ENCODE peak calls at places on chromosomes 13 and 19, in five cellular contexts. H, S, E, B and U are unnamed samples.

GRCh38 chr19:33302974-33303790 is 848 bp upstream of the CEBPA start:
- DNase-seq in H (peak), S (no peak), E (peak), B (peak), U (no peak)

GRCh38 chr19:56066152-56067023 is 54.7 kb downstream of the ZNF787 start:
- DNase-seq in H (peak), S (peak), E (peak), B (peak), U (peak)

GRCh38 chr19:15476334-15476733 is 3.0 kb downstream of the PGLYRP2 start:
- DNase-seq in H (no peak), S (no peak), E (no peak), B (no peak), U (no peak)

GRCh38 chr13:30364876-30365275 is 57.4 kb upstream of the UBE2L5 start:
- DNase-seq in H (peak), S (no peak), E (no peak), B (no peak), U (no peak)

GRCh38 chr13:20814224-20814910 is 40.6 kb upstream of the EEF1AKMT1 start:
- DNase-seq in H (no peak), S (no peak), E (peak), B (peak), U (no peak)

GRCh38 chr13:31922724-31923123 is 108.8 kb upstream of the FRY start:
- DNase-seq in H (no peak), S (no peak), E (no peak), B (no peak), U (no peak)

GRCh38 chr19:8609210-8610040 is 1.1 kb downstream of the ADAMTS10 start:
- DNase-seq in H (peak), S (peak), E (peak), B (peak), U (no peak)

GRCh38 chr19:33133438-33134031 is 1.6 kb downstream of the WDR88 start:
- DNase-seq in H (peak), S (no peak), E (peak), B (peak), U (no peak)

GRCh38 chr13:22960827-22961226 is 220.0 kb upstream of the SGCG start:
- DNase-seq in H (no peak), S (no peak), E (no peak), B (no peak), U (no peak)

GRCh38 chr13:114070098-114070799 is 62.2 kb downstream of the RASA3 start:
- DNase-seq in H (no peak), S (no peak), E (no peak), B (no peak), U (no peak)

GRCh38 chr19:55550321-55550650 is 4.9 kb upstream of the SBK3 start:
- DNase-seq in H (peak), S (no peak), E (no peak), B (no peak), U (no peak)

GRCh38 chr19:32917612-32917996 is 48.0 kb upstream of the SLC7A9 start:
- DNase-seq in H (peak), S (no peak), E (no peak), B (no peak), U (no peak)

GRCh38 chr19:28609944-28610343 is 603.0 kb downstream of the UQCRFS1 start:
- DNase-seq in H (no peak), S (no peak), E (no peak), B (no peak), U (no peak)

GRCh38 chr19:34480971-34481821 is at the start of gene WTIP:
- DNase-seq in H (peak), S (peak), E (peak), B (peak), U (no peak)

GRCh38 chr13:113837554-113838355 is 26.1 kb downstream of the GAS6 start:
- DNase-seq in H (no peak), S (peak), E (peak), B (peak), U (no peak)

GRCh38 chr19:805600-806550 is 8.6 kb downstream of the PTBP1 start:
- DNase-seq in H (peak), S (no peak), E (no peak), B (peak), U (no peak)

GRCh38 chr13:101155920-101156319 is 260.4 kb downstream of the NALCN start:
- DNase-seq in H (peak), S (no peak), E (no peak), B (no peak), U (no peak)

GRCh38 chr13:105579821-105580707 is 955.4 kb downstream of the EFNB2 start:
- DNase-seq in H (no peak), S (no peak), E (no peak), B (no peak), U (no peak)

GRCh38 chr13:99984463-99985242 is 3.1 kb downstream of the ZIC2 start:
- DNase-seq in H (peak), S (no peak), E (peak), B (peak), U (no peak)

GRCh38 chr13:44026194-44026593 is 146.5 kb downstream of the LACC1 start:
- DNase-seq in H (peak), S (no peak), E (no peak), B (no peak), U (no peak)

GRCh38 chr13:42788601-42789000 is 7.2 kb downstream of the FAM216B start:
- DNase-seq in H (no peak), S (no peak), E (no peak), B (no peak), U (no peak)

GRCh38 chr19:56748443-56748842 is 76.9 kb upstream of the ZNF835 start:
- DNase-seq in H (peak), S (no peak), E (peak), B (peak), U (no peak)

GRCh38 chr19:21484631-21485030 is 20.8 kb upstream of the ZNF429 start:
- DNase-seq in H (no peak), S (no peak), E (no peak), B (no peak), U (no peak)

GRCh38 chr19:33098023-33098652 is 17.2 kb downstream of the GPATCH1 start:
- DNase-seq in H (no peak), S (no peak), E (peak), B (no peak), U (peak)

GRCh38 chr13:50404769-50405168 is 389.5 kb downstream of the KCNRG start:
- DNase-seq in H (no peak), S (no peak), E (no peak), B (no peak), U (no peak)

GRCh38 chr13:50403311-50403710 is 388.1 kb downstream of the KCNRG start:
- DNase-seq in H (no peak), S (no peak), E (peak), B (no peak), U (no peak)

GRCh38 chr13:50400035-50400726 is 384.9 kb downstream of the KCNRG start:
- DNase-seq in H (no peak), S (no peak), E (no peak), B (no peak), U (no peak)

GRCh38 chr13:50400930-50401553 is 385.8 kb downstream of the KCNRG start:
- DNase-seq in H (no peak), S (no peak), E (no peak), B (no peak), U (no peak)

DNA sequence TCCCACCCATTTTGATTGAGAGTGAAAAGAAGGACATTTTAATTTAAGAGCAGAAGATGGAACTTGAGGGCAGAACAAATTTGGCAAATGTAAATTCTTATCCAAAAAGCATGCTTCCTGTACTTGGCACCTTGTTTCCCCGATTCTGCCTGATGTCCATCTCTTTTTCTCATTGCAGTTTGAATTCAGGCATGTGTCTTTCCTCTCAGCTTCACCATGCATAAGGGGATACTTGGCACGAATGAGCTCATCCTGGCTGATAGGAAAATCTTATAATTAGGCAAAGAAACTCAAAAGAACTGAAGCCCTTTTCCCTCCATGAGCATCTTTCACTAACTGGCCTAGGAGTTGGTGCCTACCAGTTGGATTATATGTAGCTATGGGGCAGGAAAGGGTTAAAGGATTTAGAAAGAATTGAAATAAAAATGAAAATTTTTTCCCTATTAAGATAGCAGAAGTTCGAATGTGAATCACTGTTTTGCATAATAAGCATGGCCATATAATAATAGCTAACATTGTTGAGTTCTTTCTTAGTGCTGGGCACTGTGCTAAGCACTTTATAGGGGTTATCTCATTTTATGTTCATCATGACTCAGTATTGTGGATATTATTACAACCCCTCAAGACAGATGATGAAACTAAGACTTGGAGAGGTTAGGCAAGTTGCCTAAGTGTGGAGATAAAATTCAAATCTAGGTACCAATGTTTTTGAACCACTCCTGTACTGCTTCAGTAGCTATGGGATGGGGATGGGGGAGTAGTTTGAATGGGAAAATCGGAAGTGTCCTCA is 386.7 kb downstream of the KCNRG start:
- DNase-seq in H (no peak), S (no peak), E (no peak), B (no peak), U (no peak)
- TF ChIP-seq REST in H (no peak), S (no peak), E (no peak), B (no peak), U (no peak)

GRCh38 chr13:51262501-51263211 is 40.5 kb downstream of the FAM124A start:
- DNase-seq in H (no peak), S (no peak), E (no peak), B (no peak), U (no peak)
- TF ChIP-seq CTCF in H (peak), S (peak), E (no peak), B (no peak), U (peak)

DNA sequence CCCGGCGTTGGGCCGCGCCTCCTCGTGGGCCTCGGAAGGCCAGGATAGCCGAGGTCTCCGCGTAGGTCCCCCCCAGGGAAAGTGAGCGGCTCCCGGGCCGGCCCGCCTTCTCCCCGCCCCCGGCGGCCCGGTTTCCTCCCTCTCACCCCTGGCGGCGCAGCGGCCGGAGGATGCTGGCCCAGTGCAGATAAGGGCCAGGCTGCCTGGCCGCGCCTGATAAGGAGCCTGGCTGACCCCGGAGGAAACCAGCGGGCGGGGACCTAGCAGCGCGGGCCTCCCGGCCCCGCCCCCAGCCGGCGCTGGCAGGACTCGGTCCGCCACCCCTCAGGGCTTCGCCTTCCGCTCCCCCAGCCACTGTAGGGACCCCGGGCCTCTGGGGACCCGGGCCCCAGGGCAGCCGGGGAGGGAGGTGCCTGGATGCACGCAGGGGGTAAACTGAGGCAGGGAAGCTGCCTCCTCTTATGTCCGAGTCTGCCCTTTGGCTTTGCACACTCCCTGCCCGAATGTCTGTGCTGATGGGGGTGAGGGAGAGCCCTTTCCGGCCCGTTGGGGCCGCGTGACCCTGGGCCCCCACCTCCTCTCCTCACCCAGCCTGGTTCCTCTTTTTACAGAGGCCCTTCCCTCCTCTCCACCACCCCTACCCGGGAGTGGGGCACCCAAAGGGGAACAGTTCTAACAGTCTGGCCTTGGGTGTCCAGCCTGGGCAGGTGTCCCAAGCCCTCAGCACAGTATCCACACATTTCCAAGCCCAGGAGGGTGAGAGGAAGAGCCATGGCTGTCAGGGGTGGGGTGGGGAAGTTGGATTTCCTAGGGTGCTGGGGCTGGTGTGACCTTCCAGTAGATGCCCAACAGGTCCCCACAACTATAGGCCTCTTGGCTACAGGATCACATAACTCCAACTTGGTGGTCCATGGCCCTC is at the start of gene LYL1:
- DNase-seq in H (peak), S (no peak), E (peak), B (peak), U (no peak)
- TF ChIP-seq REST in H (no peak), S (no peak), E (no peak), B (no peak), U (no peak)

GRCh38 chr19:18941628-18942354 is 774 bp upstream of the HOMER3 start:
- DNase-seq in H (peak), S (no peak), E (no peak), B (peak), U (no peak)
- TF ChIP-seq CTCF in H (peak), S (no peak), E (no peak), B (no peak), U (no peak)

GRCh38 chr19:18089726-18090125 is 3.0 kb upstream of the IL12RB1 start:
- DNase-seq in H (no peak), S (no peak), E (no peak), B (no peak), U (no peak)

GRCh38 chr19:18083929-18084684 is 2.6 kb downstream of the IL12RB1 start:
- DNase-seq in H (no peak), S (no peak), E (no peak), B (no peak), U (no peak)

GRCh38 chr19:18085702-18086457 is 854 bp downstream of the IL12RB1 start:
- DNase-seq in H (no peak), S (no peak), E (no peak), B (no peak), U (no peak)

GRCh38 chr19:18090545-18091216 is 3.9 kb upstream of the IL12RB1 start:
- DNase-seq in H (no peak), S (no peak), E (no peak), B (no peak), U (no peak)

DNA sequence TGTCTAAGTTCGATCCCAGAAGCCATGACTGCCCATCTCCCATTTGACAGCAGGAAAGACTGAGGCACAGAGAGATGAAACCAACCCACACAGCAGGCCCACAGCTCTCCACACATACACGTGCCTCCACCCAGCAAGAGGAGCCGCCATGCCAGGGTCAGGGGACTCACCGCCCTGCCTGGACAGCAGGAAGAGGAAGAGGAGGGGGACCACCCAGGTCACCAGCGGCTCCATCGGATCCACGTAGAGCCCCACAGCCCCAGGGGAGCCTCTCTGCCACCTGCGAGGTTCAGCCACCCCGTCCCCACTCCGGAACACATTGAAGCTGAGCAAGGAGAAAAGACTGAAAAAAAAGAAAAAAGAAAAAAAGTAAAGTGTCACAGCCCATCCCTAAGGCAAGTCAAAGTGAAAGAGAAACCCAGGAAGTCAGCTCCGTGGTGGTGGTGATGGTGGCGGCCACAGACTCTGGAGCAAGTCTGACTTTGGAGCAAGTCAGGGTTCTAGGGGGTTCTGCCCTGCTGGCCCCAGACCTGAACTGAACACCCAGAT is at the start of gene IL12RB1:
- DNase-seq in H (no peak), S (no peak), E (no peak), B (no peak), U (no peak)
- TF ChIP-seq REST in H (no peak), S (no peak), E (no peak), B (no peak), U (no peak)

DNA sequence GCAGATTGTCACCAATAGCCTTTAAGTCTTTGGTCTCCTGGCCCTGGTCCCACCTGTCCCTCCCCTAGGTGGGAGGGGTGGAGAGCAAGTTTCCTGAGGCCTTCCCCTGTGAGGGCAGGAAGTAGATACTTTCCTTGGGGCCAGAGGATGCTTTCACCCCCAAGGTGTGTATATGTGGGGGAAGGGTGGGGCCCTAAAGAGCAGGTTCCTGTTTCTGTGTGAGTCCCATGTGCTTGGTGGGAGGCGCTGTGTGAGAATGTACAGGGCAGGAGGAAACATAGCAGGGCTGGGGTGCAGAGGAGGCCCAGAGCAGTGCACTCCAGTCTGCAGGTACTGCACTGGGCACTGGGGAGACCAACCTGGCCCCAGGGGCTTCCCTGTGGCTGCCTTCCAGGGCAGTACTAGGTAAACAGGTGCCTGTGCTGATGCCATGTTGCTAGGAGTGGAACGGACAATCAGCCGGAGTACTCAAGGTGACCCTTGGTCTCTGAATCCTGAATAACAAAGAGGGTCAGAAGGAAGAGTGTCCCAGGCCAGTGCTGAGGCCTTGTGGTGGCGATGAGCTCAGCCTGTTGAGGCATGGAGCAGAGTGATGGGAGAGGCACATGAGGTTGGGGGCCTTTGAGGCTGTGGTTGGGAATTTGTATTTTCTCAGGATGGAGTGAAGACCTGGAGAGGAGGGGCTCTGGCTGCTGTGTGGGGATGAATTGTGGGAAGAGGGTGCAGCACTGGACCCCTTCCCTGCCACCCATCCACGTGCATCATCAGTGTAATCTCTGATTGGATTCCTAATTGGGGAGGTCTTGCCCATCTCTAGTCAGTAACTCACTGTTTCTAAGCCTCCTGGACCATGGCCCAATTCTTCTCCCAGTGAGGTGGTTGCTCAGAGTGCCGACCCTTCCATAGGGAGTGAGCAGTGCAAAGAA is 5.1 kb downstream of the EGLN2 start:
- DNase-seq in H (peak), S (no peak), E (no peak), B (no peak), U (no peak)
- TF ChIP-seq CTCF in H (no peak), S (no peak), E (no peak), B (no peak), U (no peak)

DNA sequence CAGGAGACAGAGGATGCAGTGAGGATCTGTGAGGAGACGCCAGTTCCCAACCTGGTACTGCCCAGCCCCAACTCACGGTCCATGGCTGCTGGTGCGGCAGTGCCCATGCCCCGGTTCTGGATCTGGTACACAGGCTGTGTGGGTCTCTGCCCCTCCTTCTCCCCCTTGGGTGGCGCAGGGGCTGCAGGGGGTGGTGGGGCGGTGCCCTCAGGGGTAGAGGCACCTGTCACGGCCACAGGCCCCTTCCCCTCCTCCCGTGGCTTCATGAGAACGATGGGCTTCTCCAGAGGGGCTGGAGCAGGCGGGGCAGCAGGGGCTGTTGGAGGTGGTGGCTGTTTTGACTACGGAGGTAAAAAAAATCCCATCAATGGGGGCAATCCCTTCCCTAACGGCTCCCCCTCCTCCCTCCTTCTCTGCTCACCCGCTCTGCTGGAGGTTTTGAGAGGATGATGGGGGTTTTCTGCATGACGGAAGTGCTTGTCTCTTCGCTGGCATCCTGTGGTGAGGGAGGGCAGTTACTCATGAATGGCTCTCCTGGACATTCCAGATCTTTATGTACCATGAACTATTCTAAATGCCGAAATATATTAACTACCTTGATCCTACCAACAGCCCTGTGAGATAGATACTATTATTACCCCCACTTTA is 7.1 kb downstream of the SMG9 start:
- DNase-seq in H (no peak), S (no peak), E (no peak), B (no peak), U (no peak)
- TF ChIP-seq REST in H (no peak), S (no peak), E (no peak), B (no peak), U (no peak)

GRCh38 chr19:18589380-18590272 is 1.0 kb downstream of the REX1BD start:
- DNase-seq in H (peak), S (peak), E (peak), B (peak), U (peak)
- TF ChIP-seq CTCF in H (no peak), S (no peak), E (no peak), B (no peak), U (no peak)

DNA sequence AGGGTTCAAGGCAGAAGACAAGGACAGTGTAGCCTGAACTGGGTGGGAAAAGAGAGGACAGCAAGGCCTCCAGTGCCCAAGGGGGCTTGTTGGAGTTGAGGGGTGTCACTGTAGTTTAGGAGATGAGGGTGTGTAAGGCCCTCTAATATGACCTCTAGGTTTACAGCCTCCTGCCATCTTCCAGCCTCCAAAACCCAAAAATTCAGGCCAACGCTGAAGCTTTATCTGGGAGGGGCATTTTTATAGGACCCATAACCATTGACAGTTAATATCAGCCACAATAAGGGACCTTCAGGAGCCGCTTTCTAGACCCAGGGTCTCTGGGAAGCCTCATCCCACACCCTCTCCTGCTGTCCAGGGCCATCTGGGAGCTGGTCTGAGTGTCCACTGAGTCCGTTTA is 2.8 kb downstream of the KLF1 start:
- DNase-seq in H (no peak), S (no peak), E (no peak), B (no peak), U (no peak)
- TF ChIP-seq REST in H (no peak), S (no peak), E (no peak), B (no peak), U (no peak)